ENCODE peak calls at places on chromosome 2, in six cellular contexts. O is neural progenitor cell, S is A549, K is hepatocyte, M is left ventricle myocardium inferior, A is K562. U is an unnamed sample.
A peak's percentile ranks its signal among the peaks of the same experiment; 100 is the strongest.

GRCh38 chr2:47174731-47175361 is 19.7 kb upstream of the STPG4 start:
- DNase-seq in A (peak; percentile 53), K (peak; percentile 61), O (peak; percentile 43), S (peak; percentile 82), M (no peak), U (peak; percentile 38)

GRCh38 chr2:215171151-215171550 is 32.7 kb upstream of the ABCA12 start:
- DNase-seq in M (no peak), K (no peak), O (no peak), A (no peak), S (no peak), U (no peak)

GRCh38 chr2:79630972-79631551 is 118.2 kb downstream of the CTNNA2 start:
- DNase-seq in M (no peak), A (no peak), K (peak; percentile 41), O (no peak), S (no peak), U (no peak)

GRCh38 chr2:67165141-67165990 is 231.8 kb upstream of the ETAA1 start:
- DNase-seq in A (no peak), M (no peak), O (no peak), S (no peak), K (no peak), U (no peak)

GRCh38 chr2:236371010-236371409 is 106.8 kb upstream of the ASB18 start:
- DNase-seq in M (no peak), K (no peak), A (no peak), O (no peak), S (no peak), U (no peak)

GRCh38 chr2:215862211-215862610 is 151.1 kb downstream of the MREG start:
- DNase-seq in O (no peak), A (no peak), M (no peak), K (no peak), S (no peak), U (no peak)

GRCh38 chr2:174681983-174682577 is 82.2 kb downstream of the CHRNA1 start:
- DNase-seq in K (peak; percentile 51), O (peak; percentile 59), M (peak; percentile 53), S (peak; percentile 35), A (no peak), U (peak; percentile 50)

GRCh38 chr2:108377815-108378630 is at the start of gene SULT1C4:
- DNase-seq in K (peak; percentile 90), O (peak; percentile 76), A (peak; percentile 29), S (no peak), M (peak; percentile 58), U (peak; percentile 42)

GRCh38 chr2:223019390-223019930 is 32.5 kb upstream of the KCNE4 start:
- DNase-seq in M (no peak), S (no peak), A (no peak), O (no peak), K (no peak), U (no peak)

GRCh38 chr2:20168727-20169696 is 55.9 kb downstream of the SDC1 start:
- DNase-seq in M (no peak), K (no peak), S (no peak), A (no peak), O (no peak), U (no peak)

GRCh38 chr2:102803897-102804217 is 42.0 kb downstream of the TMEM182 start:
- DNase-seq in S (no peak), O (no peak), M (no peak), K (no peak), A (no peak), U (no peak)

GRCh38 chr2:119426801-119427395 is 4.8 kb upstream of the TMEM37 start:
- DNase-seq in O (no peak), S (no peak), A (no peak), M (no peak), K (peak; percentile 77), U (peak; percentile 73)

GRCh38 chr2:105746177-105747080 is 1.7 kb downstream of the NCK2 start:
- DNase-seq in M (peak; percentile 58), S (no peak), A (peak; percentile 33), O (peak; percentile 76), K (peak; percentile 86), U (peak; percentile 81)

GRCh38 chr2:52629944-52630343 is 1137.7 kb upstream of the CHAC2 start:
- DNase-seq in A (no peak), M (no peak), K (no peak), S (no peak), O (no peak), U (no peak)

GRCh38 chr2:204505946-204506345 is 39.3 kb upstream of the PARD3B start:
- DNase-seq in O (no peak), S (no peak), M (no peak), A (no peak), K (no peak), U (no peak)

GRCh38 chr2:40401896-40402295 is 50.0 kb downstream of the SLC8A1 start:
- DNase-seq in A (no peak), K (no peak), S (no peak), M (no peak), O (no peak), U (no peak)

GRCh38 chr2:236176417-236176816 is 8.2 kb upstream of the GBX2 start:
- DNase-seq in S (peak; percentile 80), O (peak; percentile 79), A (peak; percentile 62), M (no peak), K (no peak), U (no peak)

GRCh38 chr2:5690231-5690630 is 2.0 kb upstream of the SOX11 start:
- DNase-seq in M (no peak), O (peak; percentile 23), A (no peak), S (no peak), K (no peak), U (no peak)

GRCh38 chr2:29250977-29251376 is 135.8 kb downstream of the CLIP4 start:
- DNase-seq in K (no peak), S (no peak), M (no peak), O (no peak), A (no peak), U (no peak)

GRCh38 chr2:56474412-56475158 is 290.8 kb downstream of the CCDC85A start:
- DNase-seq in S (no peak), K (peak; percentile 51), A (no peak), M (no peak), O (no peak), U (no peak)

GRCh38 chr2:160199683-160200389 is at the start of gene ITGB6:
- DNase-seq in M (no peak), K (no peak), S (no peak), A (no peak), O (no peak), U (no peak)

GRCh38 chr2:61448229-61448628 is 22.7 kb downstream of the USP34 start:
- DNase-seq in S (no peak), K (no peak), O (no peak), M (no peak), A (no peak), U (no peak)

GRCh38 chr2:203869610-203870042 is 2.1 kb downstream of the CTLA4 start:
- DNase-seq in K (no peak), S (no peak), A (no peak), M (no peak), O (no peak), U (no peak)

GRCh38 chr2:20634430-20635095 is 16.3 kb downstream of the HS1BP3 start:
- DNase-seq in O (no peak), M (peak; percentile 24), K (no peak), S (no peak), A (no peak), U (no peak)

GRCh38 chr2:211486-212184 is 52.2 kb downstream of the SH3YL1 start:
- DNase-seq in M (no peak), A (no peak), O (no peak), K (no peak), S (no peak), U (no peak)

GRCh38 chr2:72144412-72144745 is 3.3 kb downstream of the CYP26B1 start:
- DNase-seq in A (no peak), S (no peak), O (no peak), K (no peak), M (peak; percentile 75), U (no peak)

GRCh38 chr2:137797630-137798029 is 166.6 kb upstream of the HNMT start:
- DNase-seq in K (no peak), A (no peak), M (no peak), S (no peak), O (no peak), U (no peak)
- H3K4me3 ChIP-seq in K (no peak overlapping the region), A (no peak overlapping the region), M (no peak overlapping the region), S (no peak overlapping the region), O (no peak overlapping the region), U (no peak overlapping the region)

GRCh38 chr2:34368304-34368703 is 769.2 kb upstream of the FAM98A start:
- DNase-seq in K (no peak), M (no peak), O (peak; percentile 13), S (no peak), A (no peak), U (no peak)

GRCh38 chr2:34365512-34365911 is 766.4 kb upstream of the FAM98A start:
- DNase-seq in M (no peak), O (no peak), S (no peak), K (no peak), A (no peak), U (no peak)

DNA sequence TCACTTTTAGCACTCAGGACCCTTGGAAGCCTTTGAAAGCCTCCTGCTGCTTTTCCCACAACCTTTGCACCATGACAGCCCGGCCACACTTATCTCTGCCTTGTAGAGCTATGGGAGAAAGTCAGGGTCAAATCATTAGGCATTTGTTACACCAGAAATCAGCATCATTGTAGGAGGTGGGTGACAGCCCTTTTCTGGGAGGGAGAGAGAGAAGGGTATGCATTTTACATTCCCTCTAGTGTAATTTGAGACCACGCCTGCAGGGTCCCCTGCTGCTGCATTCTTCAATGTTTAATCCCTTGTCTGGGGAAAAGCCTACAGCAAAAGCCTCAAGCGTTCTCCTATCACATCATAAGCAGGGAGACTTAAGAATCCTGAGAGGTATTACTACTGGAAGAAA is 766.8 kb upstream of the FAM98A start:
- DNase-seq in A (no peak), M (no peak), O (peak; percentile 90), S (no peak), K (peak; percentile 7), U (no peak)
- TF ChIP-seq CTCF in A (no peak), M (no peak), O (no peak), S (no peak), K (no peak), U (no peak)

GRCh38 chr2:10395893-10396292 is 52.2 kb downstream of the ODC1 start:
- DNase-seq in S (no peak), A (no peak), M (no peak), O (no peak), K (no peak), U (no peak)
- H3K4me1 ChIP-seq in S (peaks cover 35% of the 10 kb centered on the region), A (peaks cover 21% of the 10 kb centered on the region), M (peaks cover 63% of the 10 kb centered on the region), O (no peaks in the 10 kb centered on the region), K (peaks cover 2% of the 10 kb centered on the region), U (peaks cover 6% of the 10 kb centered on the region)

DNA sequence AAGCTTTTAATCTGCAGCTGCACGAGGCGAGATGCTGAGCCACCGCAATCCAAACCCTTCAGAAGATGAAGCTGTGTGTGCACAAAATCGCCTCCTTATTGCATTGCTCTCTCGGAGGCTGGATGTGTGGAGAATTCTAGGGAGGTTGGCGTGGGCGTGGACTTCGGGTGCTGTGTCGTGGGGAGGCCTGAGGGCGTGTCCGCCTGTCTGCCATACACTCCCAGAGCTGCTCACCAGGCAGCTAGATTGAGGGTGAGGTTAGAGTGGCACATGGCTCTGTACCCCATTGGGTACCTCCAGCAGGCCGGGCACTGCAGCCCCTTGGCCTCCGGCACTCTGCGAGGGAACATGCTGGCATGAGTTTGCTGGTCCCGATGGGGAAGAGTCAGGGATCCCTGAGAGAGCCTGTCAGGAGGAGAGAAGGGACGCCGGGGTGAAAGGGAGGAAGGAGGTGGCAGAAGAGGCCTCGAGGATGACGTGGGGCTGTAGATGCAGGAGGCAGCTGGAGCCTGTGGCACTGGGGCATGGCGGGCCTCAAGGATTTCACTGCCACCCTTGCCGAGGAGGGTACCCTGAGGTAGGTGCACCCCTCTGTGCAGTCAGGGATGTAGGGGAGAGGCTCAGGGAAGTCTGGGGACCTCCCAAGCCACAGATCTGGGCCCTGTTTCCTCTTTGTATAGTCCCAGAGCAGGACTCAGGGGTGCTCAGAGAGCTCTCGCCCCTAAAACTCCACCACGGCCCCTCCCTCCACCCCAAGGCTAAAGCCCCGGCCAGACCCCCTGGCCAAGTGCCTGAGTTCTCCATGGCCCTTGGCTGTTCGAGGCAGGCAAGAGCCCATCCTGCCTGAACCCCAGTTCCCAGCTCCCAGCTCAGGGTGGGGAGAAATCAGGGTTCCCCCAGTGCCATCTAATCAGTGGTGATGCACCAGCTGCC is 38.8 kb upstream of the HDAC4 start:
- DNase-seq in K (no peak), S (no peak), O (peak; percentile 9), A (no peak), M (no peak), U (no peak)
- H3K4me3 ChIP-seq in K (no peak overlapping the region), S (no peak overlapping the region), O (peak overlapping the region; percentile 9), A (no peak overlapping the region), M (no peak overlapping the region), U (no peak overlapping the region)

U was measured in Caco-2.